ENCODE peak calls at places on chromosomes 4 and X, in ten cellular contexts. One of them, this sample, is unnamed.

GRCh38 chr4:176340871-176341685 is 21.3 kb downstream of the SPCS3 start:
- ATAC-seq in left lung: peak; percentile 90
- ATAC-seq in mucosa of descending colon: peak; percentile 54
- ATAC-seq in left lobe of liver: peak; percentile 86
- ATAC-seq in left colon: peak; percentile 54
- ATAC-seq in A549: peak; percentile 50
- ATAC-seq in activated CD8-positive, alpha-beta memory T cell treated with anti-CD3 and anti-CD28 coated beads, Interleukin-2, amount 10 ng/mL, durations not matched to agents 7 days and 5 days: no peak
- ATAC-seq in GM23338: peak; percentile 54
- ATAC-seq in right lobe of liver: peak; percentile 79
- ATAC-seq in T-helper 17 cell: peak; percentile 71
- ATAC-seq in this sample: peak; percentile 62

GRCh38 chr4:17234678-17235077 is 277.2 kb downstream of the QDPR start:
- ATAC-seq in left lung: no peak
- ATAC-seq in mucosa of descending colon: no peak
- ATAC-seq in left lobe of liver: no peak
- ATAC-seq in left colon: no peak
- ATAC-seq in A549: no peak
- ATAC-seq in activated CD8-positive, alpha-beta memory T cell treated with anti-CD3 and anti-CD28 coated beads, Interleukin-2, amount 10 ng/mL, durations not matched to agents 7 days and 5 days: no peak
- ATAC-seq in GM23338: no peak
- ATAC-seq in right lobe of liver: no peak
- ATAC-seq in T-helper 17 cell: no peak
- ATAC-seq in this sample: no peak

GRCh38 chrX:10288400-10288799 is 131.6 kb downstream of the CLCN4 start:
- ATAC-seq in left lung: no peak
- ATAC-seq in mucosa of descending colon: no peak
- ATAC-seq in left lobe of liver: no peak
- ATAC-seq in left colon: no peak
- ATAC-seq in A549: no peak
- ATAC-seq in activated CD8-positive, alpha-beta memory T cell treated with anti-CD3 and anti-CD28 coated beads, Interleukin-2, amount 10 ng/mL, durations not matched to agents 7 days and 5 days: no peak
- ATAC-seq in GM23338: no peak
- ATAC-seq in right lobe of liver: no peak
- ATAC-seq in T-helper 17 cell: no peak
- ATAC-seq in this sample: no peak

GRCh38 chrX:153521034-153521433 is 3.6 kb downstream of the ATP2B3 start:
- ATAC-seq in left lung: peak; percentile 39
- ATAC-seq in mucosa of descending colon: no peak
- ATAC-seq in left lobe of liver: no peak
- ATAC-seq in left colon: peak; percentile 17
- ATAC-seq in A549: no peak
- ATAC-seq in activated CD8-positive, alpha-beta memory T cell treated with anti-CD3 and anti-CD28 coated beads, Interleukin-2, amount 10 ng/mL, durations not matched to agents 7 days and 5 days: no peak
- ATAC-seq in GM23338: no peak
- ATAC-seq in right lobe of liver: no peak
- ATAC-seq in T-helper 17 cell: no peak
- ATAC-seq in this sample: peak; percentile 82

GRCh38 chrX:136623400-136623799 is 24.6 kb upstream of the CD40LG start:
- ATAC-seq in left lung: no peak
- ATAC-seq in mucosa of descending colon: no peak
- ATAC-seq in left lobe of liver: no peak
- ATAC-seq in left colon: no peak
- ATAC-seq in A549: no peak
- ATAC-seq in activated CD8-positive, alpha-beta memory T cell treated with anti-CD3 and anti-CD28 coated beads, Interleukin-2, amount 10 ng/mL, durations not matched to agents 7 days and 5 days: peak; percentile 37
- ATAC-seq in GM23338: no peak
- ATAC-seq in right lobe of liver: no peak
- ATAC-seq in T-helper 17 cell: no peak
- ATAC-seq in this sample: no peak

GRCh38 chr4:6250235-6250983 is 19.2 kb upstream of the WFS1 start:
- ATAC-seq in left lung: peak; percentile 87
- ATAC-seq in mucosa of descending colon: peak; percentile 76
- ATAC-seq in left lobe of liver: peak; percentile 94
- ATAC-seq in left colon: peak; percentile 55
- ATAC-seq in A549: peak; percentile 61
- ATAC-seq in activated CD8-positive, alpha-beta memory T cell treated with anti-CD3 and anti-CD28 coated beads, Interleukin-2, amount 10 ng/mL, durations not matched to agents 7 days and 5 days: peak; percentile 63
- ATAC-seq in GM23338: peak; percentile 69
- ATAC-seq in right lobe of liver: peak; percentile 77
- ATAC-seq in T-helper 17 cell: peak; percentile 77
- ATAC-seq in this sample: peak; percentile 64

GRCh38 chr4:78945638-78946179 is 6.5 kb upstream of the PAQR3 start:
- ATAC-seq in left lung: no peak
- ATAC-seq in mucosa of descending colon: no peak
- ATAC-seq in left lobe of liver: no peak
- ATAC-seq in left colon: no peak
- ATAC-seq in A549: no peak
- ATAC-seq in activated CD8-positive, alpha-beta memory T cell treated with anti-CD3 and anti-CD28 coated beads, Interleukin-2, amount 10 ng/mL, durations not matched to agents 7 days and 5 days: no peak
- ATAC-seq in GM23338: no peak
- ATAC-seq in right lobe of liver: no peak
- ATAC-seq in T-helper 17 cell: peak; percentile 41
- ATAC-seq in this sample: no peak

GRCh38 chr4:1404573-1405248 is 1.5 kb downstream of the NKX1-1 start:
- ATAC-seq in left lung: no peak
- ATAC-seq in mucosa of descending colon: no peak
- ATAC-seq in left lobe of liver: no peak
- ATAC-seq in left colon: no peak
- ATAC-seq in A549: no peak
- ATAC-seq in activated CD8-positive, alpha-beta memory T cell treated with anti-CD3 and anti-CD28 coated beads, Interleukin-2, amount 10 ng/mL, durations not matched to agents 7 days and 5 days: no peak
- ATAC-seq in GM23338: peak; percentile 16
- ATAC-seq in right lobe of liver: no peak
- ATAC-seq in T-helper 17 cell: no peak
- ATAC-seq in this sample: no peak

GRCh38 chr4:2785613-2786012 is 7.3 kb upstream of the SH3BP2 start:
- ATAC-seq in left lung: peak; percentile 24
- ATAC-seq in mucosa of descending colon: peak; percentile 55
- ATAC-seq in left lobe of liver: no peak
- ATAC-seq in left colon: peak; percentile 57
- ATAC-seq in A549: no peak
- ATAC-seq in activated CD8-positive, alpha-beta memory T cell treated with anti-CD3 and anti-CD28 coated beads, Interleukin-2, amount 10 ng/mL, durations not matched to agents 7 days and 5 days: peak; percentile 37
- ATAC-seq in GM23338: no peak
- ATAC-seq in right lobe of liver: no peak
- ATAC-seq in T-helper 17 cell: peak; percentile 56
- ATAC-seq in this sample: peak; percentile 20

GRCh38 chr4:3065551-3065950 is 8.8 kb downstream of the HTT-AS start:
- ATAC-seq in left lung: no peak
- ATAC-seq in mucosa of descending colon: no peak
- ATAC-seq in left lobe of liver: no peak
- ATAC-seq in left colon: no peak
- ATAC-seq in A549: no peak
- ATAC-seq in activated CD8-positive, alpha-beta memory T cell treated with anti-CD3 and anti-CD28 coated beads, Interleukin-2, amount 10 ng/mL, durations not matched to agents 7 days and 5 days: no peak
- ATAC-seq in GM23338: no peak
- ATAC-seq in right lobe of liver: no peak
- ATAC-seq in T-helper 17 cell: no peak
- ATAC-seq in this sample: no peak

GRCh38 chr4:11843927-11844326 is 415.2 kb upstream of the HS3ST1 start:
- ATAC-seq in left lung: no peak
- ATAC-seq in mucosa of descending colon: peak; percentile 38
- ATAC-seq in left lobe of liver: no peak
- ATAC-seq in left colon: peak; percentile 56
- ATAC-seq in A549: no peak
- ATAC-seq in activated CD8-positive, alpha-beta memory T cell treated with anti-CD3 and anti-CD28 coated beads, Interleukin-2, amount 10 ng/mL, durations not matched to agents 7 days and 5 days: no peak
- ATAC-seq in GM23338: no peak
- ATAC-seq in right lobe of liver: no peak
- ATAC-seq in T-helper 17 cell: no peak
- ATAC-seq in this sample: no peak

GRCh38 chr4:153513596-153513995 is 47.4 kb downstream of the TMEM131L start:
- ATAC-seq in left lung: peak; percentile 12
- ATAC-seq in mucosa of descending colon: no peak
- ATAC-seq in left lobe of liver: no peak
- ATAC-seq in left colon: no peak
- ATAC-seq in A549: no peak
- ATAC-seq in activated CD8-positive, alpha-beta memory T cell treated with anti-CD3 and anti-CD28 coated beads, Interleukin-2, amount 10 ng/mL, durations not matched to agents 7 days and 5 days: no peak
- ATAC-seq in GM23338: no peak
- ATAC-seq in right lobe of liver: no peak
- ATAC-seq in T-helper 17 cell: no peak
- ATAC-seq in this sample: no peak

GRCh38 chr4:533318-534100 is 34.5 kb downstream of the PIGG start:
- ATAC-seq in left lung: no peak
- ATAC-seq in mucosa of descending colon: no peak
- ATAC-seq in left lobe of liver: no peak
- ATAC-seq in left colon: no peak
- ATAC-seq in A549: no peak
- ATAC-seq in activated CD8-positive, alpha-beta memory T cell treated with anti-CD3 and anti-CD28 coated beads, Interleukin-2, amount 10 ng/mL, durations not matched to agents 7 days and 5 days: no peak
- ATAC-seq in GM23338: no peak
- ATAC-seq in right lobe of liver: no peak
- ATAC-seq in T-helper 17 cell: no peak
- ATAC-seq in this sample: no peak

GRCh38 chr4:175616287-175616686 is 195.8 kb downstream of the GPM6A start:
- ATAC-seq in left lung: no peak
- ATAC-seq in mucosa of descending colon: no peak
- ATAC-seq in left lobe of liver: no peak
- ATAC-seq in left colon: no peak
- ATAC-seq in A549: no peak
- ATAC-seq in activated CD8-positive, alpha-beta memory T cell treated with anti-CD3 and anti-CD28 coated beads, Interleukin-2, amount 10 ng/mL, durations not matched to agents 7 days and 5 days: no peak
- ATAC-seq in GM23338: no peak
- ATAC-seq in right lobe of liver: no peak
- ATAC-seq in T-helper 17 cell: no peak
- ATAC-seq in this sample: no peak

GRCh38 chr4:118400362-118400761 is 47.6 kb upstream of the PRSS12 start:
- ATAC-seq in left lung: no peak
- ATAC-seq in mucosa of descending colon: no peak
- ATAC-seq in left lobe of liver: no peak
- ATAC-seq in left colon: no peak
- ATAC-seq in A549: no peak
- ATAC-seq in activated CD8-positive, alpha-beta memory T cell treated with anti-CD3 and anti-CD28 coated beads, Interleukin-2, amount 10 ng/mL, durations not matched to agents 7 days and 5 days: no peak
- ATAC-seq in GM23338: peak; percentile 70
- ATAC-seq in right lobe of liver: no peak
- ATAC-seq in T-helper 17 cell: no peak
- ATAC-seq in this sample: no peak

GRCh38 chrX:24282381-24283121 is 31.3 kb downstream of the SUPT20HL2 start:
- ATAC-seq in left lung: peak; percentile 21
- ATAC-seq in mucosa of descending colon: no peak
- ATAC-seq in left lobe of liver: no peak
- ATAC-seq in left colon: no peak
- ATAC-seq in A549: no peak
- ATAC-seq in activated CD8-positive, alpha-beta memory T cell treated with anti-CD3 and anti-CD28 coated beads, Interleukin-2, amount 10 ng/mL, durations not matched to agents 7 days and 5 days: no peak
- ATAC-seq in GM23338: peak; percentile 38
- ATAC-seq in right lobe of liver: no peak
- ATAC-seq in T-helper 17 cell: no peak
- ATAC-seq in this sample: no peak